ENCODE peak calls at places on chromosomes 6 and 20, in nine cellular contexts. I is psoas muscle; X is NCI-H2081 treated with DMSO at 0.1 percent for 48 hours; W is stimulated activated CD8-positive, alpha-beta memory T cell treated with anti-CD3 and anti-CD28 coated beads, Interleukin-7, amount 100 ng/mL, for 1 hour; F is IMR-90; M is nephron progenitor cell; H is left lobe of liver; J is HCT116; U is NCI-H460. K is an unnamed sample.
A peak's percentile ranks its signal among the peaks of the same experiment; 100 is the strongest.

GRCh38 chr6:146990821-146991798 is 213.1 kb upstream of the STXBP5 start:
- DNase-seq in I (no peak), X (no peak), W (no peak), F (peak; percentile 82), M (no peak), H (no peak), J (peak; percentile 19), U (peak; percentile 84), K (peak; percentile 82)

GRCh38 chr6:42106663-42107023 is 35.8 kb downstream of the C6orf132 start:
- DNase-seq in I (no peak), X (no peak), W (no peak), F (no peak), M (no peak), H (no peak), J (no peak), U (no peak), K (no peak)

GRCh38 chr6:105514306-105514705 is 111.4 kb upstream of the PREP start:
- DNase-seq in I (no peak), X (no peak), W (no peak), F (no peak), M (no peak), H (no peak), J (no peak), U (no peak), K (no peak)

GRCh38 chr20:19973920-19974620 is 43.1 kb upstream of the NAA20 start:
- DNase-seq in I (peak; percentile 78), X (no peak), W (no peak), F (peak; percentile 81), M (no peak), H (no peak), J (no peak), U (no peak), K (no peak)

GRCh38 chr6:165889636-165890403 is 226.8 kb upstream of the PDE10A start:
- DNase-seq in I (no peak), X (no peak), W (no peak), F (peak; percentile 68), M (peak; percentile 48), H (no peak), J (peak; percentile 13), U (no peak), K (no peak)

GRCh38 chr6:31624070-31624469 is 3.6 kb downstream of the PRRC2A start:
- DNase-seq in I (no peak), X (no peak), W (no peak), F (no peak), M (no peak), H (no peak), J (no peak), U (no peak), K (no peak)

GRCh38 chr6:132661906-132662305 is 2.9 kb upstream of the TAAR1 start:
- DNase-seq in I (no peak), X (no peak), W (no peak), F (no peak), M (no peak), H (no peak), J (no peak), U (no peak), K (no peak)

GRCh38 chr20:62219992-62220665 is at the start of gene HRH3:
- DNase-seq in I (peak; percentile 49), X (no peak), W (no peak), F (no peak), M (peak; percentile 88), H (no peak), J (no peak), U (peak; percentile 35), K (no peak)

GRCh38 chr6:31782126-31782941 is 5.2 kb upstream of the VWA7 start:
- DNase-seq in I (no peak), X (no peak), W (no peak), F (no peak), M (no peak), H (no peak), J (no peak), U (no peak), K (no peak)

GRCh38 chr20:33318096-33318429 is 35.0 kb downstream of the BPIFB1 start:
- DNase-seq in I (no peak), X (no peak), W (no peak), F (no peak), M (no peak), H (no peak), J (no peak), U (no peak), K (no peak)

GRCh38 chr6:158649289-158650143 is at the start of gene SYTL3:
- DNase-seq in I (no peak), X (no peak), W (peak; percentile 37), F (peak; percentile 82), M (no peak), H (peak; percentile 51), J (no peak), U (no peak), K (no peak)

GRCh38 chr6:13992417-13993055 is 67.8 kb downstream of the RNF182 start:
- DNase-seq in I (no peak), X (no peak), W (no peak), F (peak; percentile 86), M (no peak), H (no peak), J (peak; percentile 41), U (no peak), K (peak; percentile 52)

GRCh38 chr6:75368151-75368779 is 83.7 kb upstream of the TMEM30A start:
- DNase-seq in I (no peak), X (no peak), W (no peak), F (peak; percentile 22), M (peak; percentile 23), H (no peak), J (peak; percentile 42), U (peak; percentile 3), K (peak; percentile 55)

GRCh38 chr6:151566557-151566956 is 72.7 kb downstream of the CCDC170 start:
- DNase-seq in I (no peak), X (no peak), W (no peak), F (no peak), M (no peak), H (no peak), J (no peak), U (no peak), K (no peak)

GRCh38 chr6:16683524-16684194 is 77.6 kb downstream of the ATXN1 start:
- DNase-seq in I (peak; percentile 38), X (no peak), W (no peak), F (peak; percentile 56), M (no peak), H (peak; percentile 74), J (peak; percentile 65), U (peak; percentile 92), K (peak; percentile 66)

GRCh38 chr20:44911264-44911921 is 1.5 kb downstream of the PABPC1L start:
- DNase-seq in I (no peak), X (no peak), W (no peak), F (peak; percentile 28), M (peak; percentile 81), H (peak; percentile 83), J (peak; percentile 69), U (peak; percentile 85), K (peak; percentile 78)

GRCh38 chr20:64021124-64021975 is 14.6 kb upstream of the C20orf204 start:
- DNase-seq in I (no peak), X (no peak), W (no peak), F (no peak), M (no peak), H (no peak), J (no peak), U (no peak), K (no peak)

GRCh38 chr6:139763468-139764214 is 389.2 kb upstream of the CITED2 start:
- DNase-seq in I (no peak), X (no peak), W (no peak), F (peak; percentile 35), M (no peak), H (no peak), J (no peak), U (no peak), K (no peak)

GRCh38 chr6:163356324-163356723 is 58.2 kb upstream of the QKI start:
- DNase-seq in I (peak; percentile 71), X (no peak), W (no peak), F (peak; percentile 71), M (peak; percentile 35), H (no peak), J (no peak), U (no peak), K (no peak)

GRCh38 chr20:62628691-62629090 is 13.6 kb upstream of the SLCO4A1 start:
- DNase-seq in I (no peak), X (no peak), W (no peak), F (peak; percentile 13), M (no peak), H (no peak), J (no peak), U (no peak), K (peak; percentile 18)

GRCh38 chr20:34558320-34559202 is at the start of gene MAP1LC3A:
- DNase-seq in I (peak; percentile 95), X (peak; percentile 51), W (peak; percentile 88), F (peak; percentile 95), M (peak; percentile 98), H (peak; percentile 95), J (no peak), U (peak; percentile 79), K (peak; percentile 91)

GRCh38 chr6:157034433-157035230 is 257.5 kb downstream of the ARID1B start:
- DNase-seq in I (no peak), X (no peak), W (no peak), F (peak; percentile 72), M (no peak), H (no peak), J (peak; percentile 36), U (no peak), K (peak; percentile 55)

GRCh38 chr6:132820629-132821381 is 6.4 kb downstream of the RPS12 start:
- DNase-seq in I (no peak), X (no peak), W (no peak), F (peak; percentile 52), M (no peak), H (no peak), J (no peak), U (no peak), K (no peak)

GRCh38 chr6:109349419-109349987 is 32.8 kb downstream of the CD164 start:
- DNase-seq in I (no peak), X (no peak), W (no peak), F (peak; percentile 82), M (no peak), H (no peak), J (no peak), U (no peak), K (peak; percentile 6)

GRCh38 chr6:133184798-133185380 is 56.3 kb upstream of the EYA4 start:
- DNase-seq in I (no peak), X (no peak), W (no peak), F (peak; percentile 53), M (no peak), H (no peak), J (no peak), U (no peak), K (peak; percentile 8)

GRCh38 chr6:42269974-42270510 is 52.4 kb upstream of the MRPS10 start:
- DNase-seq in I (no peak), X (no peak), W (no peak), F (no peak), M (no peak), H (no peak), J (no peak), U (no peak), K (no peak)

GRCh38 chr6:134819236-134819635 is 130.7 kb downstream of the ALDH8A1 start:
- DNase-seq in I (no peak), X (no peak), W (no peak), F (no peak), M (no peak), H (no peak), J (no peak), U (no peak), K (no peak)

GRCh38 chr6:156060013-156060412 is 604.4 kb upstream of the NOX3 start:
- DNase-seq in I (no peak), X (no peak), W (no peak), F (no peak), M (no peak), H (no peak), J (no peak), U (no peak), K (no peak)

GRCh38 chr20:62320581-62321354 is 18.0 kb downstream of the ADRM1 start:
- DNase-seq in I (peak; percentile 24), X (no peak), W (no peak), F (no peak), M (peak; percentile 52), H (peak; percentile 86), J (peak; percentile 10), U (peak; percentile 47), K (peak; percentile 37)

K was measured in A549.